ENCODE peak calls at places on chromosomes 7 and 10, in nine cellular contexts. D is AG10803; I is cardiac fibroblast; U is amniotic epithelial cell; X is A549; G is GM03348; N is NCI-H82; Z is colonic mucosa; O is activated CD4-positive, alpha-beta T cell treated with anti-CD3 and anti-CD28 coated beads for 1 hour. L is an unnamed sample.

GRCh38 chr7:141397236-141398163 is 153.7 kb upstream of the AGK start:
- DNase-seq in Z (no peak), N (no peak), D (no peak), G (no peak), O (no peak), X (no peak), U (no peak), I (no peak), L (no peak)

GRCh38 chr7:108345710-108346336 is 110.4 kb downstream of the NRCAM start:
- DNase-seq in Z (no peak), X (no peak), D (no peak), U (no peak), G (no peak), N (peak), I (no peak), O (no peak), L (no peak)

GRCh38 chr10:654647-654996 is 34.8 kb downstream of the DIP2C start:
- DNase-seq in D (no peak), Z (no peak), I (no peak), O (no peak), N (no peak), U (no peak), G (no peak), X (no peak), L (no peak)

GRCh38 chr7:128876127-128876526 is 13.5 kb downstream of the ATP6V1F start:
- DNase-seq in X (no peak), O (no peak), I (no peak), D (no peak), N (no peak), G (no peak), U (no peak), Z (no peak), L (no peak)

GRCh38 chr7:84647797-84648762 is 453.5 kb upstream of the SEMA3A start:
- DNase-seq in D (peak), N (no peak), O (no peak), U (peak), I (peak), G (peak), X (no peak), Z (no peak), L (no peak)

GRCh38 chr7:138246391-138246790 is 170.1 kb downstream of the AKR1D1 start:
- DNase-seq in N (no peak), X (no peak), U (no peak), I (no peak), O (no peak), D (no peak), G (no peak), Z (no peak), L (no peak)

GRCh38 chr10:117587036-117587435 is 44.5 kb downstream of the EMX2 start:
- DNase-seq in G (no peak), U (no peak), Z (no peak), X (no peak), D (no peak), I (no peak), N (no peak), O (no peak), L (no peak)

GRCh38 chr7:106041140-106041717 is 70.9 kb downstream of the SYPL1 start:
- DNase-seq in I (peak), D (peak), Z (no peak), O (no peak), G (peak), U (peak), N (peak), X (peak), L (peak)

GRCh38 chr7:36207451-36208291 is 54.6 kb downstream of the EEPD1 start:
- DNase-seq in G (peak), X (peak), O (no peak), I (peak), D (peak), U (peak), N (no peak), Z (no peak), L (peak)

GRCh38 chr10:31623466-31623865 is 304.4 kb downstream of the ZEB1 start:
- DNase-seq in U (peak), Z (no peak), I (peak), D (peak), N (no peak), O (no peak), X (no peak), G (peak), L (no peak)

GRCh38 chr10:133218891-133219290 is 11.1 kb upstream of the UTF1 start:
- DNase-seq in I (no peak), D (no peak), X (no peak), U (no peak), N (no peak), Z (no peak), G (no peak), O (no peak), L (no peak)

GRCh38 chr10:79178614-79179403 is 110.0 kb downstream of the ZMIZ1 start:
- DNase-seq in O (no peak), N (peak), D (peak), U (peak), G (peak), X (no peak), Z (no peak), I (peak), L (no peak)

GRCh38 chr10:50991496-50992355 is 82.6 kb upstream of the PRKG1 start:
- DNase-seq in N (no peak), O (no peak), Z (peak), U (peak), X (no peak), D (peak), I (peak), G (peak), L (peak)

GRCh38 chr7:2508327-2509231 is 11.0 kb upstream of the LFNG start:
- DNase-seq in N (peak), D (peak), Z (peak), X (no peak), G (peak), I (peak), U (no peak), O (peak), L (peak)

GRCh38 chr7:84633-85020 is 107.7 kb upstream of the FAM20C start:
- DNase-seq in X (no peak), Z (no peak), O (no peak), G (no peak), I (no peak), N (no peak), U (no peak), D (no peak), L (no peak)

GRCh38 chr10:132938472-132939329 is 3.7 kb downstream of the CFAP46 start:
- DNase-seq in G (no peak), I (peak), X (no peak), D (no peak), U (peak), N (peak), Z (no peak), O (no peak), L (no peak)

GRCh38 chr10:93652857-93653256 is 40.5 kb downstream of the PDE6C start:
- DNase-seq in I (peak), G (peak), O (no peak), N (no peak), D (peak), X (no peak), U (peak), Z (no peak), L (no peak)

GRCh38 chr10:106535304-106535964 is 629.1 kb downstream of the SORCS1 start:
- DNase-seq in N (no peak), U (peak), O (no peak), X (no peak), I (no peak), G (no peak), Z (no peak), D (no peak), L (no peak)

GRCh38 chr10:131735577-131735976 is 165.2 kb upstream of the PPP2R2D start:
- DNase-seq in N (no peak), Z (no peak), I (no peak), U (no peak), O (no peak), D (no peak), G (no peak), X (no peak), L (no peak)

GRCh38 chr7:96738705-96739104 is 29.1 kb upstream of the SEM1 start:
- DNase-seq in N (no peak), O (no peak), Z (no peak), U (no peak), G (no peak), I (no peak), D (no peak), X (no peak), L (no peak)

L was measured in testis.